ENCODE peak calls at places on chromosomes 16 and 17, in five cellular contexts. V is prostate gland, O is cardiac fibroblast, K is cardiac muscle cell, T is lower leg skin. H is an unnamed sample.

GRCh38 chr17:82592289-82592683 is 56.0 kb downstream of the WDR45B start:
- DNase-seq in V (peak), O (no peak), K (no peak), T (no peak), H (no peak)

GRCh38 chr17:39277110-39277509 is 51.4 kb upstream of the STAC2 start:
- DNase-seq in V (no peak), O (no peak), K (no peak), T (no peak), H (no peak)

GRCh38 chr17:73770115-73770848 is 126.0 kb upstream of the SDK2 start:
- DNase-seq in V (peak), O (peak), K (peak), T (peak), H (peak)

GRCh38 chr16:20826039-20826566 is 19.8 kb downstream of the REXO5 start:
- DNase-seq in V (no peak), O (peak), K (peak), T (no peak), H (peak)

GRCh38 chr16:1884155-1884760 is 12.3 kb upstream of the MEIOB start:
- DNase-seq in V (no peak), O (peak), K (peak), T (no peak), H (peak)

GRCh38 chr16:70466812-70467090 is 12.4 kb downstream of the FCSK start:
- DNase-seq in V (no peak), O (no peak), K (peak), T (no peak), H (no peak)

GRCh38 chr17:9842057-9842758 is 16.5 kb downstream of the GLP2R start:
- DNase-seq in V (peak), O (peak), K (peak), T (peak), H (peak)

GRCh38 chr17:74089869-74090464 is 113.5 kb upstream of the RPL38 start:
- DNase-seq in V (peak), O (peak), K (peak), T (no peak), H (peak)

GRCh38 chr17:81885869-81886548 is 5.4 kb downstream of the ALYREF start:
- DNase-seq in V (no peak), O (no peak), K (no peak), T (no peak), H (no peak)

GRCh38 chr17:27244481-27245223 is 49.3 kb upstream of the WSB1 start:
- DNase-seq in V (peak), O (peak), K (peak), T (peak), H (peak)

GRCh38 chr17:78148286-78149016 is 2.3 kb downstream of the C17orf99 start:
- DNase-seq in V (no peak), O (no peak), K (no peak), T (no peak), H (no peak)

GRCh38 chr17:77281904-77282367 is 141.2 kb downstream of the SEC14L1 start:
- DNase-seq in V (no peak), O (peak), K (peak), T (no peak), H (peak)

GRCh38 chr17:67390646-67391480 is 13.8 kb downstream of the PITPNC1 start:
- DNase-seq in V (peak), O (peak), K (peak), T (no peak), H (peak)

GRCh38 chr17:79120259-79120658 is 45.6 kb downstream of the ENGASE start:
- DNase-seq in V (no peak), O (no peak), K (no peak), T (no peak), H (no peak)

GRCh38 chr16:11202260-11203091 is 53.5 kb downstream of the SOCS1 start:
- DNase-seq in V (no peak), O (no peak), K (no peak), T (no peak), H (no peak)

GRCh38 chr16:84104231-84104630 is 12.5 kb downstream of the MBTPS1 start:
- DNase-seq in V (no peak), O (no peak), K (no peak), T (no peak), H (no peak)

GRCh38 chr17:8019161-8019560 is 16.7 kb downstream of the GUCY2D start:
- DNase-seq in V (no peak), O (no peak), K (no peak), T (peak), H (no peak)

GRCh38 chr16:10576390-10577304 is 3.8 kb downstream of the EMP2 start:
- DNase-seq in V (no peak), O (no peak), K (no peak), T (no peak), H (no peak)

GRCh38 chr17:5422505-5422904 is 2.5 kb downstream of the RPAIN start:
- DNase-seq in V (no peak), O (peak), K (peak), T (no peak), H (peak)

GRCh38 chr16:35506018-35506897 is 2046.8 kb downstream of the TP53TG3F start:
- DNase-seq in V (no peak), O (no peak), K (no peak), T (no peak), H (no peak)

GRCh38 chr16:73057369-73058210 is 9.7 kb upstream of the ZFHX3 start:
- DNase-seq in V (no peak), O (peak), K (peak), T (no peak), H (peak)

GRCh38 chr17:45791935-45792334 is 7.8 kb downstream of the CRHR1 start:
- DNase-seq in V (peak), O (no peak), K (no peak), T (no peak), H (no peak)

GRCh38 chr17:43694081-43694870 is 32.6 kb upstream of the MEOX1 start:
- DNase-seq in V (peak), O (peak), K (peak), T (peak), H (peak)

GRCh38 chr17:74862108-74862901 is 2.6 kb upstream of the GRIN2C start:
- DNase-seq in V (no peak), O (peak), K (peak), T (no peak), H (peak)

GRCh38 chr16:78763821-78764440 is 664.5 kb downstream of the WWOX start:
- DNase-seq in V (no peak), O (peak), K (no peak), T (no peak), H (no peak)

GRCh38 chr17:968812-969766 is 10.5 kb downstream of the NXN start:
- DNase-seq in V (no peak), O (no peak), K (no peak), T (no peak), H (no peak)
- H3K4me3 ChIP-seq in V (peak), O (no peak), K (no peak), T (no peak), H (no peak)

DNA sequence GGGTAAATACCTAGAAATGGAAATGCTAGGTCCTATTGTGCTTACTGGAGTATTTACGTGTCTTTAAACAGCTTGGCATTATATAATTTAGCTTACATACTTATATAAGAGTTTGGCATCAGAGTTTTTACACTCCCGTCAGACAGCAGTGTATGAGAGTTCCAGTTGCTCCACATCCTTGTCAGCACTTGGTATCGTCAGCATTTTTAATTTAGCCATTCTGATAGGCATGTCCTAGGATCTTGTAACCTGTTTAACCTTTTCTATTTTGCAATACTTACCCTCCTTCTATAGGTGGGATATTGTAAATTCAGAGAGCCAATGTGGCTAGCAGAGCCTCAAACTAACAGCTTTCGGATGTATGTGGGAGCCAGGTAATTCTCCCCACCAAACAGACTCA is 228.3 kb upstream of the EEF2KMT start:
- DNase-seq in V (no peak), O (no peak), K (no peak), T (no peak), H (no peak)
- TF ChIP-seq CTCF in V (no peak), O (no peak), K (no peak), T (no peak), H (no peak)

DNA sequence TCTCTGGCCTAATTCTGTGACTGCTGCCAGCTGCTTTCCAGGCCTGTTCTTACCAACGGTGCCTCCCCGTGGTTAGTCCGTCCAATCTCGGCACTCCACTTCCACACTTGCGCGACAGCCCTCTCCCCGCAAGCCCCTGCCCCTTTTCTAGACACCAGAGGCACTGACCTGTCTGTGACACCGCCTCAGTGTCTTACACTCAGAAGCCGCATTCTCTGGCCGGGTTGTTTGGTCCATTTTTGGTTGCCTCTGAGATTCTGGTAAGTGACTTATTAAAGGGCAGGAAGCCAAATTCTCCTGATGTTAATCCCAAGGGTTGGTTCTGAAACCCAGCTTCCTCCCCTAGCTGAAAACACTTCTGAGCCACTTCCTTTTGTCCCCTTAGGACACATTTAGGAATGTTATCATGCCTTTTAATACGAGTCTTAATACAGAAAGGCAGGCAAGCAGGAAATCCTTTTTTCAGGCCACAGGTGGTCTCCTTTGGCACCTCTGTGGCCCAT is 1.2 kb upstream of the AKTIP start:
- DNase-seq in V (peak), O (peak), K (peak), T (peak), H (peak)
- H3K4me3 ChIP-seq in V (peak), O (peak), K (peak), T (no peak), H (peak)

GRCh38 chr17:46841561-46842379 is 9.6 kb upstream of the WNT9B start:
- DNase-seq in V (no peak), O (no peak), K (peak), T (no peak), H (peak)

GRCh38 chr17:46837521-46837920 is 13.9 kb upstream of the WNT9B start:
- DNase-seq in V (no peak), O (no peak), K (no peak), T (no peak), H (no peak)

GRCh38 chr17:46847204-46848191 is 3.9 kb upstream of the WNT9B start:
- DNase-seq in V (no peak), O (no peak), K (no peak), T (no peak), H (no peak)

GRCh38 chr17:46839211-46839610 is 12.2 kb upstream of the WNT9B start:
- DNase-seq in V (no peak), O (no peak), K (no peak), T (no peak), H (no peak)

DNA sequence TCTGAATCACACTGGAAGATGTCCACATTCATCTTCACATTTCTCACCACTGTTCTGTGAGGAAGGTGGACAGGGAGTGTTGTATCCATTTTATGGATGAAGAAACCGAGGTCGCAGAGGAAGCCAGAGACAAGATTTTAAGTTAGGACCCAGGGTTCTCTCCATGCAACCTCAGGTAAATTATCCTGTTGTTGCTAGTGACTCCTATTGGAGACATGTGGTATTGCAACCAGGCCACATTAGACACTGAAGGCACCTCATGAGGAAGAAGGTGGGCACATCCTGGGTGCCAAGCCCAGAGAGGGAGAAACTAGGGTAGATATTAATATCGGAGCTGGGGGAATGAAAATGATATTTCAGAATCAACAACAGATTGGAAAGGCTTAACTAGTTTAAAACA is 8.5 kb upstream of the WNT9B start:
- DNase-seq in V (no peak), O (no peak), K (no peak), T (no peak), H (no peak)
- TF ChIP-seq CTCF in V (no peak), O (peak), K (peak), T (no peak), H (peak)

H was measured in fibroblast of pulmonary artery.